ENCODE peak calls at places on chromosomes 7 and 10, in five cellular contexts. K is GOT3, E is BJ, Z is hepatic stellate cell, A is T-helper 9 cell. B is an unnamed sample.

GRCh38 chr7:2662273-2663120 is 25.5 kb upstream of the AMZ1 start:
- DNase-seq in K (no peak), E (no peak), Z (no peak), A (no peak), B (no peak)

GRCh38 chr7:99270702-99271101 is 1.9 kb upstream of the MYH16 start:
- DNase-seq in K (no peak), E (no peak), Z (no peak), A (no peak), B (no peak)

GRCh38 chr10:97991875-97992274 is 38.5 kb downstream of the CRTAC1 start:
- DNase-seq in K (no peak), E (no peak), Z (no peak), A (no peak), B (no peak)

GRCh38 chr10:91589015-91589655 is 43.7 kb downstream of the PPP1R3C start:
- DNase-seq in K (no peak), E (no peak), Z (no peak), A (no peak), B (no peak)

GRCh38 chr7:24955313-24955712 is 24.7 kb downstream of the OSBPL3 start:
- DNase-seq in K (no peak), E (no peak), Z (no peak), A (no peak), B (no peak)

GRCh38 chr10:125878957-125879835 is 1.9 kb downstream of the DHX32 start:
- DNase-seq in K (peak; percentile 11), E (peak; percentile 68), Z (peak; percentile 49), A (no peak), B (no peak)

GRCh38 chr10:79608505-79609375 is 2.0 kb upstream of the SFTPA1 start:
- DNase-seq in K (no peak), E (no peak), Z (peak; percentile 17), A (peak; percentile 23), B (peak; percentile 14)

GRCh38 chr10:109981641-109982040 is 26.1 kb upstream of the ADD3 start:
- DNase-seq in K (no peak), E (no peak), Z (no peak), A (no peak), B (no peak)

GRCh38 chr7:69190738-69191137 is 407.5 kb upstream of the AUTS2 start:
- DNase-seq in K (no peak), E (no peak), Z (no peak), A (no peak), B (no peak)

GRCh38 chr10:101766753-101767599 is 8.9 kb downstream of the FGF8 start:
- DNase-seq in K (no peak), E (no peak), Z (no peak), A (no peak), B (no peak)

GRCh38 chr10:132612571-132613504 is 75.3 kb downstream of the INPP5A start:
- DNase-seq in K (no peak), E (no peak), Z (no peak), A (no peak), B (peak; percentile 34)

GRCh38 chr10:89217057-89217990 is 10.2 kb upstream of the CH25H start:
- DNase-seq in K (no peak), E (no peak), Z (peak; percentile 17), A (peak; percentile 58), B (peak; percentile 54)

GRCh38 chr10:62573929-62574328 is 199.8 kb downstream of the ZNF365 start:
- DNase-seq in K (no peak), E (no peak), Z (no peak), A (no peak), B (no peak)

GRCh38 chr10:132862485-132863420 is 76.8 kb upstream of the NKX6-2 start:
- DNase-seq in K (no peak), E (no peak), Z (no peak), A (no peak), B (no peak)

GRCh38 chr7:26625286-26625685 is 239.1 kb downstream of the SKAP2 start:
- DNase-seq in K (no peak), E (no peak), Z (no peak), A (no peak), B (no peak)

GRCh38 chr7:132142006-132142405 is 434.3 kb downstream of the PLXNA4 start:
- DNase-seq in K (no peak), E (no peak), Z (no peak), A (no peak), B (no peak)

GRCh38 chr10:75508814-75509306 is 77.4 kb downstream of the LRMDA start:
- DNase-seq in K (no peak), E (no peak), Z (no peak), A (no peak), B (no peak)

GRCh38 chr10:128025437-128025836 is 100.8 kb downstream of the MKI67 start:
- DNase-seq in K (no peak), E (no peak), Z (no peak), A (no peak), B (no peak)

GRCh38 chr10:3687510-3688081 is 97.4 kb downstream of the KLF6 start:
- DNase-seq in K (no peak), E (no peak), Z (no peak), A (no peak), B (no peak)

GRCh38 chr7:111229951-111230350 is 139.0 kb downstream of the LRRN3 start:
- DNase-seq in K (no peak), E (peak; percentile 35), Z (no peak), A (no peak), B (no peak)